ENCODE peak calls at places on chromosomes 12 and 14, in ten cellular contexts. C, Q, I, H, L, R, F, Y, Z and S are unnamed samples.

GRCh38 chr12:41819948-41820347 is 324.7 kb downstream of the GXYLT1 start:
- DNase-seq in C (no peak), Q (no peak), I (no peak), H (no peak), L (no peak), R (no peak), F (no peak), Y (no peak), Z (no peak), S (no peak)

GRCh38 chr12:30582943-30583342 is 112.7 kb downstream of the IPO8 start:
- DNase-seq in C (no peak), Q (no peak), I (no peak), H (no peak), L (no peak), R (no peak), F (no peak), Y (no peak), Z (no peak), S (no peak)

GRCh38 chr12:119988440-119988787 is 622 bp upstream of the BICDL1 start:
- DNase-seq in C (no peak), Q (peak; percentile 30), I (no peak), H (peak; percentile 6), L (no peak), R (peak; percentile 62), F (no peak), Y (no peak), Z (no peak), S (no peak)

GRCh38 chr12:121713257-121714155 is 954 bp downstream of the TMEM120B start:
- DNase-seq in C (peak; percentile 15), Q (peak; percentile 50), I (no peak), H (no peak), L (no peak), R (no peak), F (no peak), Y (peak; percentile 10), Z (no peak), S (no peak)

GRCh38 chr14:75088566-75089373 is 19.3 kb downstream of the ZC2HC1C start:
- DNase-seq in C (peak; percentile 34), Q (peak; percentile 65), I (peak; percentile 34), H (no peak), L (no peak), R (no peak), F (peak; percentile 44), Y (peak; percentile 12), Z (peak; percentile 4), S (peak; percentile 13)

GRCh38 chr14:59123975-59124374 is 64.5 kb upstream of the DAAM1 start:
- DNase-seq in C (no peak), Q (no peak), I (no peak), H (no peak), L (no peak), R (no peak), F (peak; percentile 8), Y (no peak), Z (no peak), S (no peak)

GRCh38 chr14:92551066-92551841 is 37.7 kb downstream of the RIN3 start:
- DNase-seq in C (no peak), Q (no peak), I (peak; percentile 53), H (no peak), L (no peak), R (no peak), F (no peak), Y (no peak), Z (no peak), S (no peak)

GRCh38 chr14:100042328-100042727 is 22.9 kb upstream of the EVL start:
- DNase-seq in C (no peak), Q (no peak), I (no peak), H (no peak), L (no peak), R (no peak), F (no peak), Y (no peak), Z (no peak), S (no peak)

GRCh38 chr12:90729741-90730140 is 225.2 kb downstream of the CCER1 start:
- DNase-seq in C (no peak), Q (no peak), I (no peak), H (no peak), L (no peak), R (no peak), F (no peak), Y (no peak), Z (no peak), S (no peak)

GRCh38 chr12:92602930-92603623 is 99.7 kb upstream of the PLEKHG7 start:
- DNase-seq in C (no peak), Q (no peak), I (no peak), H (no peak), L (no peak), R (no peak), F (no peak), Y (no peak), Z (no peak), S (peak; percentile 86)

GRCh38 chr14:75277796-75278421 is 719 bp upstream of the FOS start:
- DNase-seq in C (no peak), Q (no peak), I (no peak), H (no peak), L (no peak), R (no peak), F (no peak), Y (no peak), Z (no peak), S (peak; percentile 48)

GRCh38 chr12:27733052-27733656 is 22.5 kb downstream of the MRPS35 start:
- DNase-seq in C (no peak), Q (peak; percentile 44), I (peak; percentile 56), H (no peak), L (no peak), R (no peak), F (peak; percentile 32), Y (no peak), Z (no peak), S (no peak)